ENCODE peak calls at places on chromosomes 2 and 18, in five cellular contexts. B is endothelial cell, O is AG10803, M is heart left ventricle, F is neural crest cell. V is an unnamed sample.

GRCh38 chr2:216344206-216344957 is 27.9 kb downstream of the MARCHF4 start:
- DNase-seq in B (no peak), O (peak; percentile 61), M (no peak), F (no peak), V (no peak)

GRCh38 chr18:58105908-58106673 is 62.1 kb downstream of the NEDD4L start:
- DNase-seq in B (no peak), O (peak; percentile 8), M (no peak), F (no peak), V (no peak)

GRCh38 chr2:188601927-188602326 is 310.3 kb downstream of the GULP1 start:
- DNase-seq in B (no peak), O (peak; percentile 78), M (no peak), F (no peak), V (no peak)

GRCh38 chr2:63058742-63059433 is 8.3 kb downstream of the OTX1 start:
- DNase-seq in B (peak; percentile 49), O (no peak), M (peak; percentile 18), F (peak; percentile 45), V (no peak)

GRCh38 chr2:120262150-120262549 is 9.5 kb downstream of the RALB start:
- DNase-seq in B (no peak), O (no peak), M (no peak), F (no peak), V (no peak)

GRCh38 chr2:112623913-112624777 is 21.6 kb upstream of the SLC20A1 start:
- DNase-seq in B (no peak), O (peak; percentile 74), M (no peak), F (no peak), V (peak; percentile 46)

GRCh38 chr2:68125821-68126220 is 31.9 kb upstream of the PNO1 start:
- DNase-seq in B (no peak), O (peak; percentile 5), M (no peak), F (no peak), V (no peak)

GRCh38 chr2:121080013-121080772 is 204.8 kb downstream of the TFCP2L1 start:
- DNase-seq in B (peak; percentile 87), O (peak; percentile 33), M (peak; percentile 51), F (peak; percentile 87), V (peak; percentile 73)

GRCh38 chr2:85913854-85914524 is 25.2 kb upstream of the ST3GAL5 start:
- DNase-seq in B (no peak), O (peak; percentile 69), M (no peak), F (no peak), V (no peak)

GRCh38 chr2:217890445-217890844 is 112.3 kb downstream of the TNS1 start:
- DNase-seq in B (peak; percentile 51), O (peak; percentile 78), M (no peak), F (no peak), V (no peak)

GRCh38 chr2:216408426-216409315 is 3.6 kb upstream of the SMARCAL1 start:
- DNase-seq in B (no peak), O (no peak), M (no peak), F (no peak), V (no peak)

GRCh38 chr2:26555246-26556133 is 77.6 kb upstream of the OTOF start:
- DNase-seq in B (no peak), O (no peak), M (no peak), F (no peak), V (no peak)

GRCh38 chr18:50092250-50092780 is 102.6 kb downstream of the MYO5B start:
- DNase-seq in B (no peak), O (no peak), M (no peak), F (no peak), V (no peak)

GRCh38 chr2:88099798-88100488 is 27.9 kb downstream of the FABP1 start:
- DNase-seq in B (peak; percentile 26), O (peak; percentile 34), M (no peak), F (peak; percentile 9), V (no peak)

GRCh38 chr2:213152065-213152794 is 818 bp upstream of the IKZF2 start:
- DNase-seq in B (peak; percentile 73), O (peak; percentile 73), M (peak; percentile 75), F (peak; percentile 51), V (peak; percentile 32)

GRCh38 chr2:71606244-71606643 is 152.9 kb downstream of the DYSF start:
- DNase-seq in B (peak; percentile 2), O (no peak), M (no peak), F (no peak), V (peak; percentile 21)

DNA sequence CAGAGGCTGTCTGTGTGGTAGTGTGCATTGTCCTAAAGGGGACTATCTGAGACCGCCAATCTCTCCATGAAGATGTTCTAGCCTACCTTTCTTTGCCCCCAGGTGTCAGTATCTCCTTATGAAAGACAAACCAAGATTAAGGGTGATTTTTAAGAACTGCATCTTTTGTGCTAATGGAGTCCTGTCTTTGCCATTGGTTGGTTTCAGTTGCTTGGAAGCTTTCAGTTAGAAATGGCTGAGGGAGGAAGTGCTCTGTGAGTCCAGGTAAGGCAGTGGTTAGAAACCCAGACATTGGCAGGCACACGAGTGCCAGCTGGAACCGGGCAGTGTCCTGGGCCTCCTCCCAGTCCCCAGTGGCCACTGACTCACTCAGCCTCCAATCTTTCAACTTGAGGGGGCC is 111.3 kb downstream of the DOCK10 start:
- DNase-seq in B (no peak), O (no peak), M (no peak), F (no peak), V (no peak)
- TF ChIP-seq CTCF in B (no peak), O (no peak), M (no peak), F (no peak), V (no peak)

GRCh38 chr18:33404244-33404873 is 36.2 kb downstream of the CCDC178 start:
- DNase-seq in B (no peak), O (no peak), M (no peak), F (no peak), V (no peak)
- TF ChIP-seq CTCF in B (peak; percentile 89), O (peak; percentile 20), M (peak; percentile 34), F (peak; percentile 68), V (no peak)

GRCh38 chr2:158573739-158574138 is 117.0 kb downstream of the PKP4 start:
- DNase-seq in B (no peak), O (no peak), M (no peak), F (no peak), V (no peak)
- TF ChIP-seq CTCF in B (no peak), O (no peak), M (no peak), F (no peak), V (no peak)

GRCh38 chr2:1613731-1614354 is 130.5 kb downstream of the PXDN start:
- DNase-seq in B (no peak), O (peak; percentile 35), M (no peak), F (no peak), V (no peak)
- TF ChIP-seq CTCF in B (no peak), O (peak; percentile 15), M (no peak), F (no peak), V (no peak)

GRCh38 chr2:61135510-61135909 is 26.5 kb upstream of the C2orf74 start:
- DNase-seq in B (no peak), O (peak; percentile 49), M (no peak), F (no peak), V (no peak)
- TF ChIP-seq CTCF in B (no peak), O (peak; percentile 54), M (peak; percentile 35), F (no peak), V (no peak)

DNA sequence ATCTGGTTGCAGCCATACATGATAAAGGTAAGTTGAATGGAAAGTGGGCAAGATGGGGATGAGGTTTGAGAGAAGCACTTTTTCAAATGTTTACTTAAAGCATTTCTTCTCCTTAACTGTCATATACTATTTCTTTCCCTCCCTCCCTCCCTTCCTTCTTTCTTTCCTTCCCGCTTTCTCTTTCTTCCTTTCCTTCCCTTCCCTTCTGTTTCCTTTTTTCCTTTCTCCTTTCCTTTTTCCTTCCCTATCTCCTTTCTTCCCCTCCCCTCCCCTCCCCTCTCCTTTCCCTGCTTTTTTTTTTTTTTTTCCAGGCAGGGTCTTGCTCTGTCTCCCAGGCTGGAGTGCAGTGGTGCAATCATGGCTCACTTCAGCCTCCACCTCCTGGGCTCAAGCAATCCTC is 5.6 kb downstream of the SLC3A1 start:
- DNase-seq in B (no peak), O (no peak), M (no peak), F (no peak), V (no peak)
- TF ChIP-seq CTCF in B (no peak), O (no peak), M (no peak), F (no peak), V (no peak)

GRCh38 chr2:118990757-118991545 is 49.0 kb downstream of the MARCO start:
- DNase-seq in B (no peak), O (no peak), M (no peak), F (no peak), V (no peak)

GRCh38 chr2:118988706-118989105 is 46.7 kb downstream of the MARCO start:
- DNase-seq in B (no peak), O (no peak), M (no peak), F (no peak), V (no peak)

GRCh38 chr2:118991554-118991953 is 49.6 kb downstream of the MARCO start:
- DNase-seq in B (no peak), O (no peak), M (no peak), F (no peak), V (no peak)

GRCh38 chr2:118987886-118988285 is 45.9 kb downstream of the MARCO start:
- DNase-seq in B (peak; percentile 1), O (no peak), M (no peak), F (no peak), V (no peak)

DNA sequence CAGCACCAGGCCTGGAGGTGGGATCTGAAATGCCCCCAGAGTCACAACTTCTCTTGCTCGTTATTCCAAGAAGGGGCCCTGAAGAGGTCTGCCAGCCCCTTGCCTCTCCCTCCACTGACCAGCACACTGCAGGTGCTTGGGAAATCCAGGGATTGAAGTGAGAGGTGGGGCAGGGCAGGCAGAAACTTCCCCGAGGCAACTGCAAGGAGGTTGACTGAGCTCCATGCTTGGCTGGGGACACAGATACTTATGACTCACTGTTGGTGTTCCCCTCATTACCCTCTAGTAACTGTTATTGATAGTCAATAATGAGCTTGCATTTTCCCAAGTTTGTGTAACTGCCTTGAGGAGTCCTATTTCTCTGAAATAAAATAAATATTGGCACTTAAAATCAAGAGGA is 47.5 kb downstream of the MARCO start:
- DNase-seq in B (no peak), O (no peak), M (no peak), F (no peak), V (no peak)
- TF ChIP-seq CTCF in B (no peak), O (no peak), M (no peak), F (no peak), V (no peak)

DNA sequence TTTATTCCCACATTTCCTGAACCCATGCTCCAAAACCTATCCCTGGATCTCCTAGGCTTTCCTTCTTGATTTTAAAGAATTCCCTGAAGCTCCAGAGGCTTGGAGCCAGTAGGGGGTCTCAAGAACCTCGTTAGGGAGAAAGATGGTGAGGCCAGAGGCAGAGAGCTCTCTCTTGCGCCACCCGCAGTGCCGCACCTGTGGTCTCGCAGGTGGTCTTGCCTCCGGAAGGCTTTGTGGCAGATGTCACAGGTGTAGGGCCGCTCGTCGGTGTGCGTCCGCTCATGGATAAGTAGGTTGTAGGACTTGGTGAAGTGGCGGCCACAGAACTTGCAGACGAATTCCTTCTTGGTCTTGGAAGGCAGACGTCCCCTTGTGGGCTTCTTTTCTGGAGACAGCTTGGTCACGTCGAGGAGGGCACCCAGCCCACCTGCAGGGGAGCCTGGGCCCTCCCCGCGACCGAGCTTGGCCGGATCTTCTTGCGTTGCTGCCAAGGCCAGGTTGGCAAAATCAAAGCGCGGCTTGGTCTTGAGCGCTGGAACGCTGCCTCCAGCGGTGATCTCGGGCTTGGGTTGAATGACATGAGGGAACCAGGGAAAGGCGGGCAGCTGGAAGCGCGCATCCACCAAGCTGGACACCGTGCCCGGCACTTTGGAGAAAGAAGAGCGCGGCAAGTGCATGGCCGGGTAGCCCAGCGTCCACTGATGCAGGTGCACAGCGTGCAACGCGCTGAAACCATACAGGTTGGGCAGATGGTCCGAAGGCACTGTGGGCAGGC is 5.3 kb downstream of the OSR1 start:
- DNase-seq in B (no peak), O (no peak), M (no peak), F (no peak), V (no peak)
- TF ChIP-seq CTCF in B (no peak), O (no peak), M (no peak), F (no peak), V (no peak)

V was measured in omental fat pad.